ENCODE peak calls at places on chromosomes 12 and 14, in four cellular contexts. One of them, this sample, is unnamed.

GRCh38 chr12:30537228-30537627 is 158.4 kb downstream of the IPO8 start:
- DNase-seq in fibroblast of lung: no peak
- DNase-seq in dorsolateral prefrontal cortex: no peak
- DNase-seq in breast epithelium: no peak
- DNase-seq in this sample: no peak

GRCh38 chr12:5377997-5378596 is 53.8 kb upstream of the NTF3 start:
- DNase-seq in breast epithelium: no peak
- DNase-seq in dorsolateral prefrontal cortex: no peak
- DNase-seq in fibroblast of lung: no peak
- DNase-seq in this sample: no peak

GRCh38 chr14:60212503-60213371 is 36.3 kb upstream of the PPM1A start:
- DNase-seq in fibroblast of lung: no peak
- DNase-seq in breast epithelium: no peak
- DNase-seq in dorsolateral prefrontal cortex: no peak
- DNase-seq in this sample: no peak

GRCh38 chr12:47839214-47839613 is 19.5 kb upstream of the HDAC7 start:
- DNase-seq in breast epithelium: no peak
- DNase-seq in fibroblast of lung: no peak
- DNase-seq in dorsolateral prefrontal cortex: no peak
- DNase-seq in this sample: no peak

GRCh38 chr12:31029916-31030562 is 43.6 kb upstream of the DDX11 start:
- DNase-seq in breast epithelium: no peak
- DNase-seq in dorsolateral prefrontal cortex: peak
- DNase-seq in fibroblast of lung: no peak
- DNase-seq in this sample: no peak

GRCh38 chr12:131882804-131883520 is 11.5 kb upstream of the ULK1 start:
- DNase-seq in dorsolateral prefrontal cortex: no peak
- DNase-seq in breast epithelium: no peak
- DNase-seq in fibroblast of lung: no peak
- DNase-seq in this sample: no peak

GRCh38 chr12:39574378-39574777 is 45.2 kb downstream of the ABCD2 start:
- DNase-seq in dorsolateral prefrontal cortex: no peak
- DNase-seq in fibroblast of lung: no peak
- DNase-seq in breast epithelium: no peak
- DNase-seq in this sample: no peak

GRCh38 chr14:74394549-74394948 is 31.5 kb downstream of the SYNDIG1L start:
- DNase-seq in dorsolateral prefrontal cortex: no peak
- DNase-seq in fibroblast of lung: no peak
- DNase-seq in breast epithelium: no peak
- DNase-seq in this sample: no peak

GRCh38 chr14:104399432-104400155 is 180.0 kb upstream of the C14orf180 start:
- DNase-seq in breast epithelium: no peak
- DNase-seq in fibroblast of lung: no peak
- DNase-seq in dorsolateral prefrontal cortex: no peak
- DNase-seq in this sample: no peak

GRCh38 chr14:50452979-50453705 is 56.5 kb upstream of the CDKL1 start:
- DNase-seq in breast epithelium: no peak
- DNase-seq in fibroblast of lung: peak
- DNase-seq in dorsolateral prefrontal cortex: no peak
- DNase-seq in this sample: no peak

GRCh38 chr12:20398720-20399119 is 30.4 kb downstream of the PDE3A start:
- DNase-seq in fibroblast of lung: no peak
- DNase-seq in dorsolateral prefrontal cortex: no peak
- DNase-seq in breast epithelium: no peak
- DNase-seq in this sample: no peak

GRCh38 chr12:118015944-118016343 is 559 bp upstream of the RFC5 start:
- DNase-seq in breast epithelium: no peak
- DNase-seq in fibroblast of lung: no peak
- DNase-seq in dorsolateral prefrontal cortex: no peak
- DNase-seq in this sample: no peak

GRCh38 chr14:24398298-24398942 is 383 bp upstream of the NYNRIN start:
- DNase-seq in dorsolateral prefrontal cortex: no peak
- DNase-seq in breast epithelium: no peak
- DNase-seq in fibroblast of lung: no peak
- DNase-seq in this sample: no peak

GRCh38 chr12:63149884-63150254 is 1.1 kb downstream of the AVPR1A start:
- DNase-seq in fibroblast of lung: no peak
- DNase-seq in breast epithelium: no peak
- DNase-seq in dorsolateral prefrontal cortex: no peak
- DNase-seq in this sample: no peak

GRCh38 chr12:63154560-63154959 is 3.6 kb upstream of the AVPR1A start:
- DNase-seq in breast epithelium: no peak
- DNase-seq in dorsolateral prefrontal cortex: no peak
- DNase-seq in fibroblast of lung: no peak
- DNase-seq in this sample: no peak

GRCh38 chr12:63150255-63151060 is 543 bp downstream of the AVPR1A start:
- DNase-seq in breast epithelium: no peak
- DNase-seq in dorsolateral prefrontal cortex: no peak
- DNase-seq in fibroblast of lung: no peak
- DNase-seq in this sample: no peak

GRCh38 chr12:63151898-63152700 is 1.1 kb upstream of the AVPR1A start:
- DNase-seq in dorsolateral prefrontal cortex: no peak
- DNase-seq in breast epithelium: no peak
- DNase-seq in fibroblast of lung: peak
- DNase-seq in this sample: no peak

GRCh38 chr12:63151061-63151897 is at the start of gene AVPR1A:
- DNase-seq in breast epithelium: no peak
- DNase-seq in fibroblast of lung: no peak
- DNase-seq in dorsolateral prefrontal cortex: no peak
- DNase-seq in this sample: no peak
- H3K4me3 ChIP-seq in breast epithelium: peak
- H3K4me3 ChIP-seq in fibroblast of lung: peak
- H3K4me3 ChIP-seq in dorsolateral prefrontal cortex: peak
- H3K4me3 ChIP-seq in this sample: no peak

GRCh38 chr12:1132309-1132708 is 141.3 kb downstream of the ERC1 start:
- DNase-seq in breast epithelium: no peak
- DNase-seq in fibroblast of lung: no peak
- DNase-seq in dorsolateral prefrontal cortex: no peak
- DNase-seq in this sample: no peak
- H3K27ac ChIP-seq in breast epithelium: no peak
- H3K27ac ChIP-seq in fibroblast of lung: no peak
- H3K27ac ChIP-seq in dorsolateral prefrontal cortex: no peak
- H3K27ac ChIP-seq in this sample: no peak

DNA sequence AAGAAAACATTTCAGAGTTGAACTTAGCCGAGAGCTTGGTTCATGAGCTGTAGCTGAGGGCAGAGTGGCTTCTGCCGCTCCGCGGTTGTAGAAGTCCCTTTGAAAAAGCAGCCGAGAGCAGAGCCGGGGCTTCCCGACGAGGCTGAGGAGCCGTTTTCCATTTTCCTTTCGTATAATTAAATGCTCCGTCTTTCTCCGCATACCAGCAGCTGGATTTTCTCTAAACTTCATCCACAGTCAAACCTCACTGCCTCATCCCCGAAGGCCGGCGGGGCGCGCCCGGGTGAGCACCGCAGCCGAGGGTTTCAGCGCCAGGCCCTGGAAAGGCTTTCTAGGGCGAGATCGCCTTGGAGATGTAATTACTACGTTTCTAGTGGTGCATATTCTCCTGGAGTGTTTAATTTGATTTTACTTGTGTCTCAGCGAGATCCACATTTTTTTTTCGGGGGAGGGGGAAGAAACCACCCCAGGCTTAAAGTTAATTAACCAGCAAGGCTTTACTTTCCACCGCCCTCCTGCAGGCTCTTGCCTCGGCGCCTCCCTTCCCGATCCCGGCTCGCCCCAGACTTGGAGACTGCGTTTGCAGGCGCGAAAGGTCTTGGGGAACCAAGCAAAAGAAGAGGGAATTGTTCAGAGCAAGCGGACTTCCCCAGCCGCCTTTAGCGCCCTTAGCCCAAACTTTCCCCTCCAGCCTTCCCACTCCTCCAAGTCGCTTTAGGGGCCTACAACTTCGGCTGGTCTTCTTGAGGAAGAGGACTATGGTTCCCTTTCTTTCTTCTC is 2.9 kb upstream of the HOXC13 start:
- DNase-seq in fibroblast of lung: no peak
- DNase-seq in breast epithelium: no peak
- DNase-seq in dorsolateral prefrontal cortex: no peak
- DNase-seq in this sample: no peak
- H3K4me3 ChIP-seq in fibroblast of lung: no peak
- H3K4me3 ChIP-seq in breast epithelium: no peak
- H3K4me3 ChIP-seq in dorsolateral prefrontal cortex: no peak
- H3K4me3 ChIP-seq in this sample: no peak

GRCh38 chr12:70736775-70737174 is 99.5 kb upstream of the PTPRB start:
- DNase-seq in fibroblast of lung: no peak
- DNase-seq in dorsolateral prefrontal cortex: no peak
- DNase-seq in breast epithelium: no peak
- DNase-seq in this sample: no peak

GRCh38 chr12:70739741-70740140 is 102.5 kb upstream of the PTPRB start:
- DNase-seq in fibroblast of lung: no peak
- DNase-seq in breast epithelium: no peak
- DNase-seq in dorsolateral prefrontal cortex: no peak
- DNase-seq in this sample: no peak

GRCh38 chr12:70744133-70744532 is 106.9 kb upstream of the PTPRB start:
- DNase-seq in fibroblast of lung: peak
- DNase-seq in breast epithelium: no peak
- DNase-seq in dorsolateral prefrontal cortex: no peak
- DNase-seq in this sample: no peak

GRCh38 chr12:70745066-70745465 is 107.8 kb upstream of the PTPRB start:
- DNase-seq in dorsolateral prefrontal cortex: no peak
- DNase-seq in fibroblast of lung: no peak
- DNase-seq in breast epithelium: no peak
- DNase-seq in this sample: no peak

DNA sequence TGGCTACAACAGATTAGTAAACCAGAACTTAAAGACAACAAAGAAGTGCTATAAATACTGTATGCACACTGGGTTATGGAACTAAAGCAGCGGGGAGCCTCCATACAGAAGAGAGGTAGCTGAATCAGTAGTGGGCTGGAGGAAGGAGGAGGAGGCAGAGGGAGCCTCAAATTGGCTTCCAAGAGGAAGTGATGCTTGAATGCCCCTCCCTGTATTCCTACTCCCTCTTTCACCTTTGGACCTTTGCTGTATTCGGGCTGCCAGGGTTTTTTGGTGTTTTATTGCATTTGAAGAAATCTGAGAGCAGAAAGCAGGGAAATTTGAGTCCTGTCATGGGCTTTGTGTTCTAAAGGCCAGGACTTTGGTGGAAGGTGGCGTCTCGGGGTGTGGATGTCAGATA is 104.0 kb upstream of the PTPRB start:
- DNase-seq in breast epithelium: no peak
- DNase-seq in dorsolateral prefrontal cortex: no peak
- DNase-seq in fibroblast of lung: no peak
- DNase-seq in this sample: no peak
- H3K27ac ChIP-seq in breast epithelium: no peak
- H3K27ac ChIP-seq in dorsolateral prefrontal cortex: no peak
- H3K27ac ChIP-seq in fibroblast of lung: no peak
- H3K27ac ChIP-seq in this sample: no peak

GRCh38 chr12:22447223-22447622 is 97.1 kb downstream of the C2CD5 start:
- DNase-seq in dorsolateral prefrontal cortex: no peak
- DNase-seq in breast epithelium: no peak
- DNase-seq in fibroblast of lung: no peak
- DNase-seq in this sample: no peak

DNA sequence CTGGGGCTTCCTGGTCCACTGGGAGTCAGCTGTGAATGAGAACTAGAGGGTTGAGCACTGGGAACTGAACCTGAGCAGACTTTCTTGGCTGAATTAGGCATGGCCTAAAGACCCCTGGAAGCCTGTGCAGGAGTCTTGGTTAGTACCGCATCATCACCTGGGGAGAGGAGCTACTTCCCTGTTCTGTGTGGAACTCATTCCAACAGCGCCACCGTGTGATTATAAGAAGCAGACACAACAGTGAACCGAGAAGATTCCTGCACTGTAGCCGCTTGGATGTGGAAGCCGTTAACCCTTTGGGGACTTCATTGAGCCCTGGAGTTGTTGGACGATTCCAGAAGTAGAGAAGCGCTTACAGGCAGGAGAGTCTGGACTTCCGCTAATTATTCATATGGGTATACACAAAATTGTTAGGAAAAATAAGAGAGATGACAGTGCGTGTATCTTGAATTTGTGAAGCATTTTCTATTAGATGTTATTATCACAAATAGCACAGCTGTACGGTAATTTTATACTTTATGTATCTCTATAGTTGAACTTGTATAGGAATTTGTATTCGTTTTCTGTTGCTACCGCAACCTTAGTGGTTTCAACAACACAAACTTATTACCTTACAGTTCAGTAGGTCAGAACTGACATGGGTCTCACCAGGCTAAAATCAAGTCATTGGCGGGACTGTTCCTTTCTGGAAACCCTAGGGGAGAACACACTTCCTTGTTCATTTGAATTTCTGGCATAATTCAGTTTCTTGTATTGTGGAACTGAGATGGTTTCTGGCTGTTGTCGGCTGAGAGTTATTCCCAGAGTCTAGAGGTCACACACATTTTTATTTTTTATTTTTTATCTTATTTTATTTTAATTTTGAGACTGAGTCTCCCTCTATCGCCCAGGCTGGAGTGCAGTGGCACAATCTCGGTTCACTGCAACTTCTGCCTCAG is 100.7 kb downstream of the C2CD5 start:
- DNase-seq in dorsolateral prefrontal cortex: peak
- DNase-seq in breast epithelium: peak
- DNase-seq in fibroblast of lung: peak
- DNase-seq in this sample: peak
- H3K4me3 ChIP-seq in dorsolateral prefrontal cortex: no peak
- H3K4me3 ChIP-seq in breast epithelium: no peak
- H3K4me3 ChIP-seq in fibroblast of lung: no peak
- H3K4me3 ChIP-seq in this sample: no peak